ENCODE peak calls at places on chromosomes 11 and 22, in eight cellular contexts. D is A673, W is GM23338, M is heart left ventricle, E is colonic mucosa, Q is mesendoderm, Z is tibial nerve, O is IMR-90. L is an unnamed sample. For H3K4me1, the result is how much of the 10 kb centered on the place peaks cover.

GRCh38 chr11:65217441-65218423 is 36.0 kb downstream of the CAPN1 start:
- DNase-seq in E (no peak), W (no peak), O (no peak), Q (no peak), M (no peak), Z (no peak), D (no peak), L (no peak)

GRCh38 chr22:49403102-49403501 is 424.6 kb downstream of the BRD1 start:
- DNase-seq in E (no peak), Q (no peak), W (no peak), M (no peak), D (no peak), Z (no peak), O (no peak), L (no peak)

GRCh38 chr11:93517041-93517440 is 26.1 kb downstream of the SMCO4 start:
- DNase-seq in W (no peak), Z (no peak), M (no peak), E (no peak), Q (no peak), D (no peak), O (no peak), L (no peak)

GRCh38 chr11:34331329-34331728 is 26.5 kb downstream of the ABTB2 start:
- DNase-seq in D (peak), E (peak), O (peak), W (no peak), Q (no peak), Z (no peak), M (no peak), L (no peak)

GRCh38 chr22:44698531-44699421 is 3.2 kb upstream of the PRR5 start:
- DNase-seq in M (no peak), O (peak), D (no peak), Z (peak), W (peak), E (no peak), Q (peak), L (no peak)

GRCh38 chr22:45207981-45208664 is 32.6 kb downstream of the KIAA0930 start:
- DNase-seq in D (no peak), O (peak), Z (no peak), Q (no peak), M (no peak), E (no peak), W (no peak), L (no peak)

GRCh38 chr11:14969922-14970323 is 2.2 kb downstream of the CALCA start:
- DNase-seq in O (peak), Z (no peak), D (peak), E (peak), Q (peak), M (no peak), W (peak), L (peak)

GRCh38 chr22:20396639-20397038 is 2.7 kb downstream of the ZNF74 start:
- DNase-seq in E (no peak), Q (no peak), D (peak), O (peak), Z (no peak), M (no peak), W (no peak), L (no peak)

GRCh38 chr11:110919241-110919893 is 207.1 kb upstream of the ARHGAP20 start:
- DNase-seq in Q (no peak), M (no peak), W (no peak), Z (no peak), E (no peak), D (no peak), O (no peak), L (no peak)

GRCh38 chr22:33116846-33117547 is 58.8 kb upstream of the SYN3 start:
- DNase-seq in Q (peak), M (no peak), Z (no peak), E (no peak), O (no peak), D (no peak), W (no peak), L (no peak)

GRCh38 chr11:6271598-6271997 is 12.0 kb downstream of the CCKBR start:
- DNase-seq in Q (no peak), M (no peak), W (no peak), O (no peak), D (no peak), Z (no peak), E (no peak), L (no peak)

GRCh38 chr11:14764899-14765527 is 121.4 kb downstream of the PDE3B start:
- DNase-seq in D (no peak), W (no peak), E (no peak), M (no peak), Z (no peak), Q (no peak), O (peak), L (no peak)

GRCh38 chr11:93329936-93330445 is 551 bp upstream of the DEUP1 start:
- DNase-seq in O (no peak), W (peak), Z (no peak), D (peak), E (peak), M (no peak), Q (peak), L (no peak)

GRCh38 chr11:99548264-99548663 is 527.5 kb downstream of the CNTN5 start:
- DNase-seq in D (peak), O (peak), Z (no peak), E (no peak), M (no peak), Q (no peak), W (no peak), L (no peak)

GRCh38 chr11:95121687-95122086 is 32.0 kb downstream of the ENDOD1 start:
- DNase-seq in M (no peak), D (no peak), Z (no peak), W (no peak), Q (peak), O (no peak), E (no peak), L (no peak)

DNA sequence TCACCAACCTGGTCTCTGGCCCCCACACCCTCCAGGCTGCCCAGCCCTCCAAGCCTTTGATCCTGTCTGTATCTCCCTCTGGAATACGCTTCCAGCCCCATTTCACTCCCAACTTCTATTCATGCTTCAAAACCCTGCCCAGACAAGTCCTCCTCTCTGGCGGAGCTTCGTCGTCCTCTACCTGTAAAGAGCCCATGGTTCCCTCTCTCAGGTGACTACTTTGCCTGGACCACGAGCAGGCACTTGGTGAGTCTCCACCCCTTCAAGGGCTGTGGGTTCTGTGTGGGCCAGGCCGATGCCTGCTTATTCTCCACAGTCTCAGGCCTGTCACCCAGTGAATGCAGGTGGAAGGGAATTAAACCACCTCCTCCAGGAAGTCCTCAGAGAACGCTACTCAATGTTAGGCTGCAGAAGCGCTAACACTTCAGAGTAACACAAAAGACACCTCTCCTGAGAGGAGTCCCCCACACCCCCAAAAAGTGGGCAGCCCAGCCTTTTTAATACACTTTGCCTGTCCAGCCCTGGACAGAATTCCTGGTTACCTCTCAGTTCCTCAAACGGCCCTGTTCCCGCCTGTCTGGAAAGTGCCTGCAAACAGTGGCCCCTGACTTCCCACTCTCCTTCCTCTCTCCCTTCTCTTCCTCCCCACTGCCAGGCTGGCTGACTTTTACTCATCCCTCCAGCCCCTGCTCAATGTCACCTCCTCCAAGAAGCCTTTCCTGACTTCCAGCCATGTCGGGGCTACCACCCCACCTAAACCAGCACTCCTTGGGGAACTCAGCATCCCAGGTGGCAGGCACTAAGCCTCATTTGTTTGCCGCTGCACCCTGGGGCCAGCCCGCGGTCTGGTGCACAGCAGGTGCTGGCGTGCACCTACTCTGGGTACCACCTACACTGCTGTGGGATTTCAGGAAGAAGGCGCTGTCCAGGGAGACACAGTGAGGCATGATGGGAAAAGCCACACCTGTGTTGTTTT is 9.0 kb downstream of the RAC2 start:
- DNase-seq in Q (no peak), D (no peak), W (no peak), Z (no peak), M (no peak), E (no peak), O (no peak), L (no peak)
- H3K4me1 ChIP-seq in Q (under half), D (under half), W (under half), Z (under half), M (under half), E (under half), O (under half), L (under half)

GRCh38 chr22:38955250-38955775 is 2.1 kb upstream of the APOBEC3A start:
- DNase-seq in D (no peak), Q (no peak), M (no peak), Z (no peak), E (no peak), O (no peak), W (no peak), L (no peak)

GRCh38 chr22:38954414-38955043 is 2.9 kb upstream of the APOBEC3A start:
- DNase-seq in M (no peak), W (no peak), D (no peak), E (no peak), Z (no peak), O (no peak), Q (no peak), L (no peak)

GRCh38 chr22:38953091-38953490 is 4.3 kb upstream of the APOBEC3A start:
- DNase-seq in D (no peak), O (no peak), Q (no peak), M (no peak), Z (no peak), W (no peak), E (no peak), L (no peak)

GRCh38 chr22:38952382-38952993 is 4.9 kb upstream of the APOBEC3A start:
- DNase-seq in D (no peak), E (no peak), M (no peak), W (no peak), Z (no peak), O (no peak), Q (no peak), L (no peak)

DNA sequence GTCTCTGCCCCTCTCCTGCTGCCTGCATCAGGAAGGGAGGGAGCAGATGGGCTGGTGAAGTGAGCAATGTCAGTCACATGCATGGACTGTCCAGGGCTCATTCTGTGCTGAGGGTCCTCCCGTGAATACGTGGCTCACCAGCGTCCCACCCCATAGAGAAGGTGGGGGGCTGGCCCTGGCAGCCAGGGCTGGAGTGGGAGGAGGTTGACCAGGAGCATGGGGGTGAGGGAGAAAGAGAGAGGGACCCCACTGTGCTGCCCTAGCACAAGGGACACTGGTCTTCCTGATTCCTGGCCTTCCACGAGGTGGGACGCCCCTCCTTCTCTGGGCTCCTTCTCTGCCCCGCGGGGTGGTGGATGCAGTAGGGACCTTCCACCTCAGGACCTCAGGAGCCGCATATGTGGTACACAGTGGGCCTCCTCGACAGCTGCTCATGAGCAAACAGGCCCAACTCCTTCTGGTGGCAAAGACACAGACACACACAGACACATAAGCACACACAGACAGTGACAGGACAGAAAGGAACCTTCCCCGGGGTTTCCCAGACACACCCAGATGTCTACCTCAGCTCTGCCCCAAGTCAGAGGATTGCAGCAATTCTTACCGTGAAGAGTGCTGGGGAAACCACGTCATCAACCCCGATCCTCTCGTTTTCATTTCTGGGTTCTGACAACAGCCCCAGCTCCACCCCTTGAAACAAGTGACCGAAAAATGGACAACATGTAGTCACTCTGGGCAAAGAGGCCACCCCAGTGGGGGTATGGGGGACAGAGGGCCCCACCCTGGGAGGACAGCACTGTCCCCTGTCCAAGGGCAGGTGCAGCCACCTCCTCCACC is 3.6 kb upstream of the APOBEC3A start:
- DNase-seq in W (no peak), E (peak), Q (no peak), Z (no peak), O (no peak), D (no peak), M (no peak), L (no peak)
- H3K27ac ChIP-seq in W (no peak), E (peak), Q (no peak), Z (no peak), O (no peak), D (no peak), M (no peak), L (no peak)

DNA sequence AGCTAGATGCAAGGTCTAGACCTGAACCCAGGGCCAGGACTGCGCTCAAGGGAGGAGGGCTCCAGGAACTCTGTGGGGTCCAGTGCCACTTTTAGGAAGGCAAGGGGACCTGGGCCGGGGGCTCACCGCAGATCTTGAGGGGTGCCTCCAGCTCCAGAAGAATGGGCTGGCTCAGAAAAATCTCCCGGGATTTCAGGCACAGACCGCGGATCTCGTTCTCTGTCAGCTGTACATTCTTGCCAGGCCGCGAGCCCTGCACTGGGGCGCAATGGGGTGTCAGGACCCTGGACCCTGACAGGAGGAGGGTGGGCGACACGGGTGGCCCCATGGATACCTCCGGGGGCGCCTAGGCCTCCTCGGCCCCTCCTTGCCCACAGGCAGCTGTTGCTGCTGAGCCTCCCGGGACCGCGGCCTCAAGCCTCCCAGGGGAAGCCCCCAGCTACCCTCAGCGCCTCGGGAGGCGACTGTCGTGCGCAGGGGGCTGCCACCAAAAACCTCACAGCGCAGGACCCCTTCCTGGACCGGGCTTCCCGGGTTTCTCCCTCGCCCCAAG is 640 bp downstream of the PPP1CA start:
- DNase-seq in E (no peak), W (no peak), Z (no peak), M (no peak), D (no peak), O (no peak), Q (no peak), L (no peak)
- H3K4me3 ChIP-seq in E (peak), W (peak), Z (peak), M (peak), D (peak), O (peak), Q (peak), L (peak)

DNA sequence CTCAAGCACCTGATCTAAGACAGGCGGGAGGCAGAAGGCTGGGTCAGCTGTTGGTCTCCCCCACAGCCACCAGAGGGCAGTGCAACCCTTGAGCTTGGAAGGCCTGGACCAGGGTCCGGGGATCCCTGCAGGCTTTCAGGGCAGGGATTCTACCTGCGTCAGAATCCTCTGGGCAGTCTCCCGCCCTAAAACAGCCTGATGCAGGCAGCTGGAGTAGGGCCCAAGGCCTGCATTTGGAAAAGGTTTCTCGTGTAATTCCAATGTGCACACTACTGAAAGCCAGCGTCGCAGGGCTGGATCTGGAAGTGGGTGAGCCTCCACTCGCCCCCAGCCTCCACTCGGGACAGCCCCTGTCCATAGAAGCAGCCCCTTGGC is 31.8 kb downstream of the BID start:
- DNase-seq in E (peak), D (peak), W (peak), M (peak), Z (no peak), O (peak), Q (peak), L (peak)
- H3K4me1 ChIP-seq in E (under half), D (under half), W (under half), M (under half), Z (under half), O (under half), Q (under half), L (under half)

GRCh38 chr22:36395922-36396321 is 8.2 kb upstream of the MYH9 start:
- DNase-seq in M (no peak), Q (no peak), E (no peak), Z (no peak), W (no peak), O (peak), D (no peak), L (no peak)
- H3K27ac ChIP-seq in M (peak), Q (no peak), E (no peak), Z (no peak), W (no peak), O (peak), D (no peak), L (no peak)